ENCODE peak calls at places on chromosome 17, in four cellular contexts. One of them, this sample, is unnamed.

GRCh38 chr17:65365209-65365608 is 196.2 kb downstream of the AXIN2 start:
- DNase-seq in IMR-90: no peak
- DNase-seq in upper lobe of right lung: no peak
- DNase-seq in uterus: no peak
- DNase-seq in this sample: no peak

GRCh38 chr17:70365098-70365583 is 195.8 kb downstream of the KCNJ2 start:
- DNase-seq in IMR-90: peak; percentile 78
- DNase-seq in upper lobe of right lung: no peak
- DNase-seq in uterus: no peak
- DNase-seq in this sample: no peak

GRCh38 chr17:19263621-19264010 is 26.4 kb downstream of the EPN2 start:
- DNase-seq in IMR-90: peak; percentile 76
- DNase-seq in upper lobe of right lung: no peak
- DNase-seq in uterus: peak; percentile 63
- DNase-seq in this sample: no peak

GRCh38 chr17:80832888-80833583 is 158.6 kb upstream of the CHMP6 start:
- DNase-seq in IMR-90: peak; percentile 99
- DNase-seq in upper lobe of right lung: peak; percentile 84
- DNase-seq in uterus: peak; percentile 94
- DNase-seq in this sample: peak; percentile 78

GRCh38 chr17:19022128-19022527 is 17.6 kb upstream of the FAM83G start:
- DNase-seq in IMR-90: no peak
- DNase-seq in upper lobe of right lung: no peak
- DNase-seq in uterus: no peak
- DNase-seq in this sample: no peak

GRCh38 chr17:3963214-3964201 is 729 bp downstream of the ATP2A3 start:
- DNase-seq in IMR-90: no peak
- DNase-seq in upper lobe of right lung: peak; percentile 74
- DNase-seq in uterus: no peak
- DNase-seq in this sample: no peak

GRCh38 chr17:48925991-48926342 is 17.8 kb downstream of the UBE2Z start:
- DNase-seq in IMR-90: no peak
- DNase-seq in upper lobe of right lung: no peak
- DNase-seq in uterus: no peak
- DNase-seq in this sample: no peak

GRCh38 chr17:34578016-34578415 is 1.4 kb upstream of the TMEM132E start:
- DNase-seq in IMR-90: no peak
- DNase-seq in upper lobe of right lung: peak; percentile 38
- DNase-seq in uterus: no peak
- DNase-seq in this sample: no peak

GRCh38 chr17:2214047-2214717 is 89.4 kb downstream of the SMG6 start:
- DNase-seq in IMR-90: peak; percentile 93
- DNase-seq in upper lobe of right lung: peak; percentile 66
- DNase-seq in uterus: peak; percentile 69
- DNase-seq in this sample: peak; percentile 58

GRCh38 chr17:40791808-40792436 is 7.8 kb downstream of the KRT28 start:
- DNase-seq in IMR-90: peak; percentile 55
- DNase-seq in upper lobe of right lung: no peak
- DNase-seq in uterus: no peak
- DNase-seq in this sample: no peak

GRCh38 chr17:7466644-7467341 is 12.6 kb downstream of the ZBTB4 start:
- DNase-seq in IMR-90: peak; percentile 66
- DNase-seq in upper lobe of right lung: no peak
- DNase-seq in uterus: peak; percentile 85
- DNase-seq in this sample: peak; percentile 84

GRCh38 chr17:59311051-59311468 is 20.4 kb upstream of the YPEL2 start:
- DNase-seq in IMR-90: peak; percentile 49
- DNase-seq in upper lobe of right lung: no peak
- DNase-seq in uterus: peak; percentile 38
- DNase-seq in this sample: no peak

GRCh38 chr17:61795546-61795945 is 67.8 kb downstream of the BRIP1 start:
- DNase-seq in IMR-90: no peak
- DNase-seq in upper lobe of right lung: no peak
- DNase-seq in uterus: no peak
- DNase-seq in this sample: no peak

GRCh38 chr17:61794242-61794641 is 69.1 kb downstream of the BRIP1 start:
- DNase-seq in IMR-90: no peak
- DNase-seq in upper lobe of right lung: no peak
- DNase-seq in uterus: no peak
- DNase-seq in this sample: no peak

GRCh38 chr17:61797283-61797682 is 66.0 kb downstream of the BRIP1 start:
- DNase-seq in IMR-90: no peak
- DNase-seq in upper lobe of right lung: no peak
- DNase-seq in uterus: no peak
- DNase-seq in this sample: no peak

GRCh38 chr17:61793565-61793964 is 69.8 kb downstream of the BRIP1 start:
- DNase-seq in IMR-90: no peak
- DNase-seq in upper lobe of right lung: no peak
- DNase-seq in uterus: no peak
- DNase-seq in this sample: no peak

GRCh38 chr17:61794792-61795191 is 68.5 kb downstream of the BRIP1 start:
- DNase-seq in IMR-90: no peak
- DNase-seq in upper lobe of right lung: no peak
- DNase-seq in uterus: no peak
- DNase-seq in this sample: no peak
- H3K36me3 ChIP-seq in IMR-90: peaks cover 1% of the 10 kb centered on the region
- H3K36me3 ChIP-seq in upper lobe of right lung: no peaks in the 10 kb centered on the region
- H3K36me3 ChIP-seq in uterus: no peaks in the 10 kb centered on the region
- H3K36me3 ChIP-seq in this sample: no peaks in the 10 kb centered on the region

DNA sequence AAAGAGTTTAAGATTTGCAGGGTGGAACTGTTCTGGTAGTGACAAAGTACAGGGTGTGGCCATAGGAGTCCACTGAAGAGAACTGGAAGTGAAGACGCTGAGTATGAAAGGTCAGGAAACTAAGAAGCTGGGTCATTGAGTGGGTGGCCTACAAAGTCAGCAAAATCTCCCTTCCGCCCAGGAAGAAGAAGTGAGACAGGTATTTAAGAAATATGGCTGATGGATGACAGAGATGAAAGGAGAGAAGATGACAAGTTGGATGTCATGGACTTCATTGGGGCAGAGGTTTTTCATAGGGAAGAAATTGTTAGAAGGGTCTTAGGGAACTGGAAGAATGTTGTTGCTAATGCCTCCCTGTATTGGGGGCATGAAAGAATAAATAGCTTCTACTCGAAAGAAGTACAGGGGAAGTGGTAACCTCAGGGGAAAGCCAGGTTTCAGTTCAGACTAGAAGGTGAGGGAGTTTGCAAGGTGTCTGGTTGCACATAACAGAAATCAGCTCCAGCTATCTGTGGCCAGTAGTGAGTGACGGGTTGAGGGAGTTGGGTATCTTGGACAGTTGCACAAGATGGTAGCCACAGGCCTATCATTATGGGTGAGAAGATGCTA is 33.6 kb upstream of the MED13 start:
- DNase-seq in IMR-90: no peak
- DNase-seq in upper lobe of right lung: no peak
- DNase-seq in uterus: no peak
- DNase-seq in this sample: no peak
- H3K27ac ChIP-seq in IMR-90: no peak overlapping the region
- H3K27ac ChIP-seq in upper lobe of right lung: no peak overlapping the region
- H3K27ac ChIP-seq in uterus: no peak overlapping the region
- H3K27ac ChIP-seq in this sample: no peak overlapping the region

DNA sequence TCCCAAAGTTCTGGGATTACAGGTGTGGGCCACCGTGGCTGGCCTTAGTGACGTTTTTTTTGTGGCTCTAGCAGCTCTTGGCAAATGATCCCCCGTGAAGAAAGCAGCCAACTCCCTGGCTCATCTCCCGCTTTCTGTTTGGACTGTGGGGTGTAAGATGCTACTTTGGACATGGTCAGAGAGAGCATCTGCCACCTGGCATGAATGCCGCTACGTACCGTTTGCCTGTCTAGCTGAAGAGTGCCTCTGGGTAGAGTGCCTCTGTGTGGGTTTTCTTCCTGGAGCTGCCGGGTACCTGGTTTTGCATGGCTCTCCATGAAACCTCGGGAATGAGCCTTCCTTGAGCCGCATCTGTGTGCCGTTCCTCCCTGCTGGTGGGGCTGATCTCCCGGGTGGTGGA is 34.3 kb downstream of the NDEL1 start:
- DNase-seq in IMR-90: no peak
- DNase-seq in upper lobe of right lung: no peak
- DNase-seq in uterus: no peak
- DNase-seq in this sample: no peak
- H3K36me3 ChIP-seq in IMR-90: peaks cover 65% of the 10 kb centered on the region
- H3K36me3 ChIP-seq in upper lobe of right lung: peaks cover 72% of the 10 kb centered on the region
- H3K36me3 ChIP-seq in uterus: no peaks in the 10 kb centered on the region
- H3K36me3 ChIP-seq in this sample: no peaks in the 10 kb centered on the region

GRCh38 chr17:77881545-77881944 is 77.0 kb upstream of the TNRC6C start:
- DNase-seq in IMR-90: peak; percentile 28
- DNase-seq in upper lobe of right lung: peak; percentile 87
- DNase-seq in uterus: peak; percentile 57
- DNase-seq in this sample: peak; percentile 89

GRCh38 chr17:77883213-77883650 is 75.3 kb upstream of the TNRC6C start:
- DNase-seq in IMR-90: no peak
- DNase-seq in upper lobe of right lung: no peak
- DNase-seq in uterus: no peak
- DNase-seq in this sample: peak; percentile 17

GRCh38 chr17:77884019-77884418 is 74.5 kb upstream of the TNRC6C start:
- DNase-seq in IMR-90: peak; percentile 5
- DNase-seq in upper lobe of right lung: no peak
- DNase-seq in uterus: no peak
- DNase-seq in this sample: no peak

GRCh38 chr17:77882040-77882439 is 76.5 kb upstream of the TNRC6C start:
- DNase-seq in IMR-90: no peak
- DNase-seq in upper lobe of right lung: no peak
- DNase-seq in uterus: no peak
- DNase-seq in this sample: no peak

GRCh38 chr17:77882481-77883212 is 75.9 kb upstream of the TNRC6C start:
- DNase-seq in IMR-90: peak; percentile 61
- DNase-seq in upper lobe of right lung: no peak
- DNase-seq in uterus: peak; percentile 41
- DNase-seq in this sample: peak; percentile 77
- H3K27ac ChIP-seq in IMR-90: no peak overlapping the region
- H3K27ac ChIP-seq in upper lobe of right lung: peak overlapping the region; percentile 7
- H3K27ac ChIP-seq in uterus: peak overlapping the region; percentile 3
- H3K27ac ChIP-seq in this sample: peak overlapping the region; percentile 77

GRCh38 chr17:78446833-78447232 is 68.4 kb downstream of the PGS1 start:
- DNase-seq in IMR-90: no peak
- DNase-seq in upper lobe of right lung: no peak
- DNase-seq in uterus: no peak
- DNase-seq in this sample: no peak

GRCh38 chr17:78454346-78454745 is 75.9 kb downstream of the PGS1 start:
- DNase-seq in IMR-90: no peak
- DNase-seq in upper lobe of right lung: no peak
- DNase-seq in uterus: no peak
- DNase-seq in this sample: no peak

GRCh38 chr17:78448356-78448993 is 70.0 kb downstream of the PGS1 start:
- DNase-seq in IMR-90: no peak
- DNase-seq in upper lobe of right lung: no peak
- DNase-seq in uterus: no peak
- DNase-seq in this sample: no peak

GRCh38 chr17:78449983-78450382 is 71.5 kb downstream of the PGS1 start:
- DNase-seq in IMR-90: no peak
- DNase-seq in upper lobe of right lung: no peak
- DNase-seq in uterus: no peak
- DNase-seq in this sample: no peak

DNA sequence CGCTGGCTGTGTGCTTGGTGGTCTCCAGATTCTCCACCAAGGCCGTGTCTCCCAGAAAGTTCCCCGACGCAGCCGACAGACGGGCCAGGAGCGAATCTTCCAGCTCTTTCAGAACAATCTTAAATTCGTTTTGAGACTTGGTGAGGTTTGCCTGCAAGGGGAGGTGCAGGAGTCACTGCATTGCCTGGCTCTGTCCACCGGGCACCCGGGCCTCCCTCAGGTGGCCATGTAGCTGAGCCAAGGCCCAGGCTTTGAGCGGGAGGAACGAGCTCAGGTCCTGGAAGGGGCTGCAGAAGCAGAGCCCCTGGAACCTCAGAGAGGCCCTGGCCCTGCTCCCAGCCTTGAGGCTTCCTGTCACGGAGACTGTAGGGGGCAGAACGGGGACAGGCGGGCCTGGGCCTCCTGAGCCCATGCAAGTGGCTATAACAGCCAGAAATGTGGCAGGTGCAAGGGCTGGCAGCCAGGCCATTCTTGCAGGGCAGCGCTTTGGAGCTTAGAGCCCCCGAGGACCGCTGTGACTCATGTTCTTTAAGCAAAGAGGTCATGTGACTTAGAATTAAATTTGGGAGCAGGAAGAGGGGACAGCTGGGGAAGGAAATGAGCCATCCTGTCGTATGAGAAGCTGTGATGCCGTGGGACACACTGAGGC is 72.4 kb downstream of the PGS1 start:
- DNase-seq in IMR-90: no peak
- DNase-seq in upper lobe of right lung: no peak
- DNase-seq in uterus: no peak
- DNase-seq in this sample: no peak
- H3K36me3 ChIP-seq in IMR-90: no peaks in the 10 kb centered on the region
- H3K36me3 ChIP-seq in upper lobe of right lung: no peaks in the 10 kb centered on the region
- H3K36me3 ChIP-seq in uterus: no peaks in the 10 kb centered on the region
- H3K36me3 ChIP-seq in this sample: no peaks in the 10 kb centered on the region

DNA sequence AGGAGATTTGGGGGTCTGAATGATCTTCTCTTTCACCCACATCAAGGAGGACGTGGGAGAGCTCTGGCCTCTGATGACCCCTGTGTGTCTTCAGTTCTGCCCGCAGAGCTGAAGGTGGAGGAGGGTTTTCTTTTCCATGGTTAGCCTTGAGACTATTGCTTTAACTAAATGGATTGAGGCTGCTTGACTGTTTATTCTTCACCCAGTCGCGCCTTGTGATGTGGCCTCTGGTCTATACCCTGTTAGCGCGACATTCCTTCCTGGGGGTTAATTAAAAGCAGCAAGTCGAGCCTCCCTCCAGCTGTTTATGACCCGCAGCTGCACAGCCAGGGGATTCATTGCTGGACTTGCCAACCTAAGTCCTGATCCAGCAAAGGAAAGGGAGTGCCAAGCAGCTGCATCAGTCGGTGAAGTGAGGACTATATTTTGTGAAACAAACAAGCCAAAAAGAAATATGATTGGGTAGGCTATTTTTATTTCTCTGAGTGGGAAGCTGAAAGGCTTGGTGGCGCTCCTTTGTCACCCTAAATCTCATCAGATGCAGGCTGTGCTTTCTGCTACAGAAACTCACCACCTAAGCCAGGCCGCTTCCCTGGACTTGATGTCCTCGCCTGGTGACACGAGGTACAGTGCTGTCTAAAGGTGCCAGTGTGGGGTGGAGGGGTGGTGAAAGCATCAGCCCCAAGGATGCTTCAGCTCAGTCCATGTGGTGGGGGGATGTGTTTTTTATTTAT is 11.0 kb upstream of the SEC14L1 start:
- DNase-seq in IMR-90: peak; percentile 28
- DNase-seq in upper lobe of right lung: no peak
- DNase-seq in uterus: no peak
- DNase-seq in this sample: peak; percentile 36
- H3K27ac ChIP-seq in IMR-90: peak overlapping the region; percentile 25
- H3K27ac ChIP-seq in upper lobe of right lung: peak overlapping the region; percentile 65
- H3K27ac ChIP-seq in uterus: peak overlapping the region; percentile 47
- H3K27ac ChIP-seq in this sample: peak overlapping the region; percentile 89